ENCODE peak calls at places on chromosomes 7 and 10, in four cellular contexts. One of them, this sample, is unnamed.

GRCh38 chr10:71713135-71714040 is 6.2 kb downstream of the C10orf105 start:
- DNase-seq in fibroblast of lung: peak; percentile 79
- DNase-seq in lower lobe of right lung: peak; percentile 74
- DNase-seq in AG10803: peak; percentile 92
- DNase-seq in this sample: peak; percentile 43

GRCh38 chr7:2242541-2243482 is 786 bp downstream of the NUDT1 start:
- DNase-seq in fibroblast of lung: no peak
- DNase-seq in lower lobe of right lung: no peak
- DNase-seq in AG10803: no peak
- DNase-seq in this sample: no peak

GRCh38 chr10:75287697-75288096 is 51.9 kb upstream of the COMTD1 start:
- DNase-seq in fibroblast of lung: no peak
- DNase-seq in lower lobe of right lung: no peak
- DNase-seq in AG10803: no peak
- DNase-seq in this sample: no peak

GRCh38 chr10:62081322-62081945 is 179.9 kb downstream of the ARID5B start:
- DNase-seq in fibroblast of lung: peak; percentile 66
- DNase-seq in lower lobe of right lung: no peak
- DNase-seq in AG10803: peak; percentile 63
- DNase-seq in this sample: peak; percentile 25

GRCh38 chr7:41977165-41977651 is 259.8 kb downstream of the GLI3 start:
- DNase-seq in fibroblast of lung: peak; percentile 83
- DNase-seq in lower lobe of right lung: no peak
- DNase-seq in AG10803: peak; percentile 77
- DNase-seq in this sample: peak; percentile 71

GRCh38 chr10:125955766-125956165 is 59.4 kb downstream of the FANK1 start:
- DNase-seq in fibroblast of lung: no peak
- DNase-seq in lower lobe of right lung: no peak
- DNase-seq in AG10803: no peak
- DNase-seq in this sample: no peak

GRCh38 chr10:130804778-130805634 is 506.5 kb downstream of the TCERG1L start:
- DNase-seq in fibroblast of lung: no peak
- DNase-seq in lower lobe of right lung: no peak
- DNase-seq in AG10803: no peak
- DNase-seq in this sample: no peak

GRCh38 chr10:100046088-100046487 is 35.6 kb downstream of the CPN1 start:
- DNase-seq in fibroblast of lung: peak; percentile 88
- DNase-seq in lower lobe of right lung: peak; percentile 87
- DNase-seq in AG10803: peak; percentile 78
- DNase-seq in this sample: peak; percentile 86

GRCh38 chr7:5672468-5672867 is 109.0 kb downstream of the RNF216 start:
- DNase-seq in fibroblast of lung: no peak
- DNase-seq in lower lobe of right lung: no peak
- DNase-seq in AG10803: peak; percentile 35
- DNase-seq in this sample: no peak

GRCh38 chr7:36262706-36263484 is 109.8 kb downstream of the EEPD1 start:
- DNase-seq in fibroblast of lung: no peak
- DNase-seq in lower lobe of right lung: no peak
- DNase-seq in AG10803: no peak
- DNase-seq in this sample: no peak

GRCh38 chr10:109984013-109984412 is 23.8 kb upstream of the ADD3 start:
- DNase-seq in fibroblast of lung: no peak
- DNase-seq in lower lobe of right lung: no peak
- DNase-seq in AG10803: no peak
- DNase-seq in this sample: no peak

GRCh38 chr10:77959384-77959783 is 32.8 kb upstream of the DLG5 start:
- DNase-seq in fibroblast of lung: no peak
- DNase-seq in lower lobe of right lung: no peak
- DNase-seq in AG10803: no peak
- DNase-seq in this sample: no peak

GRCh38 chr10:130769146-130770017 is 542.1 kb downstream of the TCERG1L start:
- DNase-seq in fibroblast of lung: no peak
- DNase-seq in lower lobe of right lung: no peak
- DNase-seq in AG10803: no peak
- DNase-seq in this sample: no peak

GRCh38 chr7:66748127-66748511 is 7.6 kb downstream of the RABGEF1 start:
- DNase-seq in fibroblast of lung: no peak
- DNase-seq in lower lobe of right lung: no peak
- DNase-seq in AG10803: peak; percentile 84
- DNase-seq in this sample: no peak

GRCh38 chr7:149048805-149049204 is 20.5 kb upstream of the PDIA4 start:
- DNase-seq in fibroblast of lung: no peak
- DNase-seq in lower lobe of right lung: no peak
- DNase-seq in AG10803: no peak
- DNase-seq in this sample: no peak

GRCh38 chr7:23586159-23586558 is 11.0 kb upstream of the CCDC126 start:
- DNase-seq in fibroblast of lung: no peak
- DNase-seq in lower lobe of right lung: no peak
- DNase-seq in AG10803: no peak
- DNase-seq in this sample: no peak

GRCh38 chr10:33722067-33722466 is 387.6 kb upstream of the NRP1 start:
- DNase-seq in fibroblast of lung: peak; percentile 33
- DNase-seq in lower lobe of right lung: no peak
- DNase-seq in AG10803: no peak
- DNase-seq in this sample: peak; percentile 59

GRCh38 chr7:149289262-149289661 is 27.3 kb downstream of the ZNF783 start:
- DNase-seq in fibroblast of lung: no peak
- DNase-seq in lower lobe of right lung: no peak
- DNase-seq in AG10803: no peak
- DNase-seq in this sample: no peak

GRCh38 chr10:117373848-117374505 is 1.3 kb downstream of the PDZD8 start:
- DNase-seq in fibroblast of lung: peak; percentile 51
- DNase-seq in lower lobe of right lung: peak; percentile 78
- DNase-seq in AG10803: peak; percentile 45
- DNase-seq in this sample: peak; percentile 50

GRCh38 chr7:134400859-134401258 is 58.0 kb downstream of the AKR1B1 start:
- DNase-seq in fibroblast of lung: no peak
- DNase-seq in lower lobe of right lung: no peak
- DNase-seq in AG10803: no peak
- DNase-seq in this sample: no peak

GRCh38 chr10:77334501-77334900 is 303.1 kb downstream of the KCNMA1 start:
- DNase-seq in fibroblast of lung: no peak
- DNase-seq in lower lobe of right lung: no peak
- DNase-seq in AG10803: no peak
- DNase-seq in this sample: no peak

GRCh38 chr7:155429651-155430050 is 28.3 kb upstream of the EN2 start:
- DNase-seq in fibroblast of lung: no peak
- DNase-seq in lower lobe of right lung: peak; percentile 18
- DNase-seq in AG10803: no peak
- DNase-seq in this sample: no peak

GRCh38 chr10:13016413-13016812 is 14.9 kb upstream of the CCDC3 start:
- DNase-seq in fibroblast of lung: no peak
- DNase-seq in lower lobe of right lung: no peak
- DNase-seq in AG10803: no peak
- DNase-seq in this sample: peak; percentile 84

GRCh38 chr7:9031386-9031785 is 598.0 kb downstream of the NXPH1 start:
- DNase-seq in fibroblast of lung: no peak
- DNase-seq in lower lobe of right lung: no peak
- DNase-seq in AG10803: no peak
- DNase-seq in this sample: no peak

GRCh38 chr7:9030131-9030530 is 596.7 kb downstream of the NXPH1 start:
- DNase-seq in fibroblast of lung: no peak
- DNase-seq in lower lobe of right lung: no peak
- DNase-seq in AG10803: no peak
- DNase-seq in this sample: no peak

GRCh38 chr7:9026121-9026520 is 592.7 kb downstream of the NXPH1 start:
- DNase-seq in fibroblast of lung: no peak
- DNase-seq in lower lobe of right lung: no peak
- DNase-seq in AG10803: no peak
- DNase-seq in this sample: no peak

GRCh38 chr7:9028012-9028411 is 594.6 kb downstream of the NXPH1 start:
- DNase-seq in fibroblast of lung: no peak
- DNase-seq in lower lobe of right lung: no peak
- DNase-seq in AG10803: no peak
- DNase-seq in this sample: no peak

DNA sequence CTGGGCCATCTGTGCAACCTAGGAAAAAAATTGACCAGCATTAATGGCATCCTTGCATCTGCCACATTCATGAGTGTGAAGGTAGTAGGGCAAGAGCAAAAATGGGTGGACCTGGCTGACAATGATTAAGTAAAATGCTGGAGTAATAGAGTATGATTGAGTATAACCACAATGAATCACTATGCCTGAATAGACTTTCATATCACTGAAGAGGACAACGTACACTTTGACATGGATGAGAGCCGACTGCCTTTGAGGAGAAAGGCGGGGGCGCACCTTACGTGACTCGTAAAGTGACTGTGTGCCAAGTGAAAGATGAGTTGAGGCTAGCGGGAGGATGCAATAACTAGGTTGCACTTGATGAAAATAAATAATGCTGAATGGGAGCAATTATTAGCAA is 596.3 kb downstream of the NXPH1 start:
- DNase-seq in fibroblast of lung: no peak
- DNase-seq in lower lobe of right lung: no peak
- DNase-seq in AG10803: no peak
- DNase-seq in this sample: no peak
- TF ChIP-seq CTCF in fibroblast of lung: no peak
- TF ChIP-seq CTCF in lower lobe of right lung: no peak
- TF ChIP-seq CTCF in AG10803: no peak
- TF ChIP-seq CTCF in this sample: no peak

GRCh38 chr7:1095621-1096155 is 7.8 kb downstream of the GPER1 start:
- DNase-seq in fibroblast of lung: no peak
- DNase-seq in lower lobe of right lung: no peak
- DNase-seq in AG10803: no peak
- DNase-seq in this sample: peak; percentile 24
- H3K4me3 ChIP-seq in fibroblast of lung: no peak overlapping the region
- H3K4me3 ChIP-seq in lower lobe of right lung: no peak overlapping the region
- H3K4me3 ChIP-seq in AG10803: no peak overlapping the region
- H3K4me3 ChIP-seq in this sample: no peak overlapping the region

DNA sequence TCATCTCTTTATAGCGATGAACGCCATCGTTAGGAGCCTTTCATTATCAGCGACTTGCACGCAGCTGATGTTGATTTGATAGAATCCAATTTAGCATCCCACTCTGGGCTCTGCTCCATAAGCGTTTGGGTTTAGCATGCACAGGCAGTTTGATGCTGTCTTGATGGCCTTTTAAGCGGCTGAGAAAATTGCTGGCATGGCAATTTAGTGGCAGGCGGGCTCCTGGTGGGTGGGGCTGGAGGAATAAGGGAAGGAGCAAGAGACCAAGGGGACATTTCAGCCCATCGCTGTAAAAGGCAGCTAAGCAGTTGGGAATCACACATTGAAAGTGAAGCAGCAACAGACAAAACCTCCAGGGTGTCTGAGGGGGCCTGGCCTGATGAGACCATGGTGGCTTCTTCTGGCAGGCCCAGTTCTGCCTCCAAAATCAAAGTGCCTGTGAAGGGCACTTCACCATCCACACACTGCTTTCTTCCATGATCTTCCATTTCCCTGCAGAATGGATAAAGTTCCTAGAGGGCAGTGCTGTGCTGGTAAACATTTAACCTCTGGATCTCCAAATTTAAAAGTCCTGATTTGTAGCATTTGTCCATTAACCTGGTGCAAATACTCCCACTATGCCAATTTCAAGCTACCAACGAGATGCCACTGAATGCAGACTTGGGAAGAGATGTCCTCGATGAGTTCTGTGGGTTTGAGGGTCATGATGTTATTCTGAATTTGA is 107.9 kb upstream of the PLXNA4 start:
- DNase-seq in fibroblast of lung: no peak
- DNase-seq in lower lobe of right lung: no peak
- DNase-seq in AG10803: no peak
- DNase-seq in this sample: no peak
- TF ChIP-seq CTCF in fibroblast of lung: no peak
- TF ChIP-seq CTCF in lower lobe of right lung: no peak
- TF ChIP-seq CTCF in AG10803: no peak
- TF ChIP-seq CTCF in this sample: no peak

GRCh38 chr10:96266118-96266770 is 5.1 kb downstream of the BLNK start:
- DNase-seq in fibroblast of lung: no peak
- DNase-seq in lower lobe of right lung: no peak
- DNase-seq in AG10803: no peak
- DNase-seq in this sample: no peak
- H3K4me3 ChIP-seq in fibroblast of lung: no peak overlapping the region
- H3K4me3 ChIP-seq in lower lobe of right lung: no peak overlapping the region
- H3K4me3 ChIP-seq in AG10803: no peak overlapping the region
- H3K4me3 ChIP-seq in this sample: no peak overlapping the region

DNA sequence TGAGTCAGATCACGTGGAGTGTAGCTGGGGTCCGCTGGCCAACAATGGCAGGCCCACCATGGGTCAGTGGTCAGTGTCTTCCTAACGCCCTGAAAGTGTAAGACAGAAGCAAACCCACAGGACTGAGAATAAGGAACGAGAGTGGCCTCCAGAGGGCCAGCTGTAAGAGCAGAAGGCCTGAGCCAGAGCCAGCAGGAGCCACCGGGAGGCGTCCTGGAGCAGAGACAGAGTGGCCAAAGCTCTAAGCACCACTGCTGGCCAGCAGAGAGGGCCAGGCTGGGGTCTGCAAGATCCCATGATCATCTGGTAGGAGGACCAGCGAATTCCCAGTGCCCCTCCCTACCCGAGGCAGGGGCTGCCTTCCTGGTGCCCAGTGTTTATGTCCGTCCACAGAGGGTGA is 9.2 kb downstream of the CCDC201 start:
- DNase-seq in fibroblast of lung: no peak
- DNase-seq in lower lobe of right lung: no peak
- DNase-seq in AG10803: no peak
- DNase-seq in this sample: no peak
- TF ChIP-seq CTCF in fibroblast of lung: peak; percentile 5
- TF ChIP-seq CTCF in lower lobe of right lung: no peak
- TF ChIP-seq CTCF in AG10803: no peak
- TF ChIP-seq CTCF in this sample: peak; percentile 20

DNA sequence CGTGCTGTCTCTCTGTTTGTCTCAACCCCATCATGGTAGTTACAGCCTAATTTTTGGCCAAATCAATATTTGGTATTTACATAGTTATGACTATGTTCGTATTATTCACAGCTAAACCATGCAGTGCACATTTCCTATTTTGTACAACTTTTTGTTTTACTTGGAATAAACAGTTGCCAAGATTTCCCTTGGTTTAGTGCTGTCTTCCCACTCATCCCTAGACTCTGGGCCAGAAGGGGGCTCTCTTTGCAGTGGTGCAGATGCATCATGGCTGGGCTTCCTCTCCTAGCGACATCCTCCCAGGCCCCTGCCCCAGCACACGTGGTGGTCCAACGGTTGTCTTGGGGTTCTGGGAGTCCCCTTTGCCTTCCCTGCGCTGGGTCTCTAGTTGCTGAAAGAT is 151.6 kb downstream of the PTPN20 start:
- DNase-seq in fibroblast of lung: peak; percentile 13
- DNase-seq in lower lobe of right lung: no peak
- DNase-seq in AG10803: peak; percentile 20
- DNase-seq in this sample: no peak
- H3K4me3 ChIP-seq in fibroblast of lung: no peak overlapping the region
- H3K4me3 ChIP-seq in lower lobe of right lung: no peak overlapping the region
- H3K4me3 ChIP-seq in AG10803: no peak overlapping the region
- H3K4me3 ChIP-seq in this sample: no peak overlapping the region

GRCh38 chr10:24884793-24885192 is 67.6 kb downstream of the PRTFDC1 start:
- DNase-seq in fibroblast of lung: no peak
- DNase-seq in lower lobe of right lung: no peak
- DNase-seq in AG10803: no peak
- DNase-seq in this sample: no peak
- TF ChIP-seq CTCF in fibroblast of lung: no peak
- TF ChIP-seq CTCF in lower lobe of right lung: no peak
- TF ChIP-seq CTCF in AG10803: no peak
- TF ChIP-seq CTCF in this sample: no peak

GRCh38 chr7:100582650-100583049 is 3.3 kb downstream of the LRCH4 start:
- DNase-seq in fibroblast of lung: no peak
- DNase-seq in lower lobe of right lung: peak; percentile 41
- DNase-seq in AG10803: no peak
- DNase-seq in this sample: no peak
- H3K4me3 ChIP-seq in fibroblast of lung: no peak overlapping the region
- H3K4me3 ChIP-seq in lower lobe of right lung: peak overlapping the region; percentile 99
- H3K4me3 ChIP-seq in AG10803: no peak overlapping the region
- H3K4me3 ChIP-seq in this sample: no peak overlapping the region